ENCODE peak calls at places on chromosomes 2 and 18, in six cellular contexts. V, G, H, T, O and Q are unnamed samples.

GRCh38 chr2:120199837-120200499 is 23.2 kb downstream of the TMEM185B start:
- DNase-seq in V (no peak), G (no peak), H (no peak), T (no peak), O (no peak), Q (no peak)

GRCh38 chr2:82636411-82637020 is 1822.6 kb downstream of the SUCLG1 start:
- DNase-seq in V (no peak), G (peak; percentile 48), H (no peak), T (peak; percentile 84), O (peak; percentile 40), Q (no peak)

GRCh38 chr2:168722592-168722991 is 79.8 kb upstream of the NOSTRIN start:
- DNase-seq in V (no peak), G (peak; percentile 54), H (peak; percentile 62), T (peak; percentile 14), O (peak; percentile 23), Q (peak; percentile 47)

GRCh38 chr2:105800036-105800755 is 55.5 kb downstream of the NCK2 start:
- DNase-seq in V (no peak), G (peak; percentile 74), H (no peak), T (peak; percentile 51), O (no peak), Q (peak; percentile 63)

GRCh38 chr18:50704541-50704940 is 115.3 kb downstream of the MRO start:
- DNase-seq in V (no peak), G (peak; percentile 5), H (no peak), T (no peak), O (no peak), Q (no peak)

GRCh38 chr2:181678033-181678586 is 2.2 kb downstream of the NEUROD1 start:
- DNase-seq in V (peak; percentile 53), G (peak; percentile 86), H (peak; percentile 65), T (peak; percentile 85), O (peak; percentile 46), Q (peak; percentile 82)

GRCh38 chr2:240277073-240277806 is 136.8 kb upstream of the OTOS start:
- DNase-seq in V (no peak), G (peak; percentile 76), H (peak; percentile 21), T (peak; percentile 71), O (peak; percentile 72), Q (peak; percentile 63)

GRCh38 chr2:147204102-147204501 is 640.7 kb upstream of the ACVR2A start:
- DNase-seq in V (no peak), G (peak; percentile 76), H (no peak), T (peak; percentile 21), O (peak; percentile 46), Q (peak; percentile 72)

DNA sequence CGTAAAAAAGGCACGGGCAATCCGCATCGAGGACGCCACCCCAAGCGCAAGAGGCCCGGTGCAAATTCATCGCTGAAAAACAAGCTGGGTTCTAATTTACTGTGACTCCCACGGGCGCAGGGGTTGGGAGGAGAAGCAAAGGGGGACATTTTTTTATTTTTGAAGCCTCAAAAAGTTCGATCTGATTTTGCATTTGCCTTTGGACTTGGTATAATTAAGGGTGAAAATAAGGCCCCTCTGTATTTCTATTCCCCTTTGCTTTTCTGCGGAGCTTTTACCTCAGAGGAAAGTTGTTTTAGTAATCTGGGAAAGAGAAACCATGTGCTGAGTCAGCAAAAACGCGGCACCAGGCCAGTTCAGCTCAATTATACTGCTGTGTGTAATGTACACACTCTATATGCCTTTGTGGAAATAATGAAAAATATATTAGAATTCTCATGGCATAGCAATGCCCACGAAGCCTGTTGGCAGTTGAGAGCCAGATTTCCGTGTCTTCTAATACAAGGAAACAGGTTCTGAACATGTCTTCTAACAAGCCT is 161.8 kb upstream of the SIX2 start:
- DNase-seq in V (no peak), G (peak; percentile 70), H (no peak), T (peak; percentile 21), O (peak; percentile 19), Q (no peak)
- H3K4me3 ChIP-seq in V (no peak overlapping the region), G (peak overlapping the region; percentile 64), H (no peak overlapping the region), T (no peak overlapping the region), O (no peak overlapping the region), Q (no peak overlapping the region)

GRCh38 chr2:9256570-9257043 is 50.0 kb downstream of the ASAP2 start:
- DNase-seq in V (no peak), G (no peak), H (no peak), T (no peak), O (no peak), Q (peak; percentile 62)
- TF ChIP-seq CTCF in V (no peak), G (peak; percentile 6), H (no peak), T (no peak), O (no peak), Q (no peak)

GRCh38 chr18:49487711-49488310 is 777 bp upstream of the C18orf32 start:
- DNase-seq in V (no peak), G (no peak), H (no peak), T (no peak), O (peak; percentile 7), Q (peak; percentile 16)

GRCh38 chr18:49491857-49492693 is 5.0 kb upstream of the C18orf32 start:
- DNase-seq in V (peak; percentile 60), G (peak; percentile 100), H (peak; percentile 92), T (peak; percentile 99), O (peak; percentile 97), Q (peak; percentile 100)

GRCh38 chr18:49491534-49491856 is 4.5 kb upstream of the C18orf32 start:
- DNase-seq in V (no peak), G (no peak), H (no peak), T (no peak), O (no peak), Q (no peak)

GRCh38 chr18:49492694-49493033 is 5.6 kb upstream of the C18orf32 start:
- DNase-seq in V (no peak), G (no peak), H (no peak), T (no peak), O (no peak), Q (no peak)

DNA sequence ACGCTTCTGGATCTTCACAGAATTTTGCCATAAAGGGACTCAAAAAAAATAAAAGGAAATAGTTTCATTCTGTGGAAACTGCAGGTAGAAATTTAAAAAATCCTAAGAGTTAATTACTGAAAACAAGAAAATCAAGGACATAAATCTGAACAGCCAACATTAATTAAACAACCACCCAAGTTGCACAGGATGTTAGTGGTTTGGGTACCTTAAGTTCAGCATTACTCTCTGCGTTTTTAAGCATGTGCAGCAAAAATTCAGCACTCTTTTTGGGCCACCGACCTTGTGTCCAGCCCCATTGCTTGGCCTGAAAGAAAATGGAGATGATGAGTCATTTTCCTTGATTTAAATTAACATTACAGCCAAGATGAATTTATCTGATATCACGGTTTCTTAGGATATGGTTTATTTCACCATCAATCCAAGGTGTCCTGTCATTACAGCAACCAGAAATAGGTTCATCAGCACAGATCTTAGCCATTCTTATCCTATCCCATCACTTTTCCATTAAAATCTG is 3.3 kb upstream of the C18orf32 start:
- DNase-seq in V (no peak), G (no peak), H (no peak), T (no peak), O (no peak), Q (no peak)
- H3K4me3 ChIP-seq in V (no peak overlapping the region), G (peak overlapping the region; percentile 17), H (no peak overlapping the region), T (peak overlapping the region; percentile 99), O (peak overlapping the region; percentile 97), Q (peak overlapping the region; percentile 96)

DNA sequence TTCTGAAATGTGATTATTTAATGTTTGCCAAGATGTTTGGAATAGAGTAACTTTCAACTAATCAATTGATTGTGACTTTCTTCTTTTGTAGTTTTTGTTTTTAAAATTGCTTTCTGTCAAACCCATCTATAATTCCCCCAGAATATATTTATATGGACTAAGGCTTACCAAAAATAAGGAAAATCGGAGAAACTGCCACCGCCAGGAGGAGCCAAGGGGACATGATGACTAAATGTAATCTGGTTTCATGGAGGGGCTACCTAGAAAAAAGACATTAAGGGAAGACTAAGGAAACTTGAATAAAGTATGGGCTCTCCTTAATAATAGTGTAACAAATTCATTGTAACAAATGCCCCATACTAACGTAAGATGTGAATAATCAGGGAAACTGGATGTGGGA is 19.5 kb downstream of the BOLA3 start:
- DNase-seq in V (no peak), G (no peak), H (no peak), T (no peak), O (no peak), Q (no peak)
- TF ChIP-seq CTCF in V (no peak), G (peak; percentile 24), H (no peak), T (no peak), O (no peak), Q (peak; percentile 19)

DNA sequence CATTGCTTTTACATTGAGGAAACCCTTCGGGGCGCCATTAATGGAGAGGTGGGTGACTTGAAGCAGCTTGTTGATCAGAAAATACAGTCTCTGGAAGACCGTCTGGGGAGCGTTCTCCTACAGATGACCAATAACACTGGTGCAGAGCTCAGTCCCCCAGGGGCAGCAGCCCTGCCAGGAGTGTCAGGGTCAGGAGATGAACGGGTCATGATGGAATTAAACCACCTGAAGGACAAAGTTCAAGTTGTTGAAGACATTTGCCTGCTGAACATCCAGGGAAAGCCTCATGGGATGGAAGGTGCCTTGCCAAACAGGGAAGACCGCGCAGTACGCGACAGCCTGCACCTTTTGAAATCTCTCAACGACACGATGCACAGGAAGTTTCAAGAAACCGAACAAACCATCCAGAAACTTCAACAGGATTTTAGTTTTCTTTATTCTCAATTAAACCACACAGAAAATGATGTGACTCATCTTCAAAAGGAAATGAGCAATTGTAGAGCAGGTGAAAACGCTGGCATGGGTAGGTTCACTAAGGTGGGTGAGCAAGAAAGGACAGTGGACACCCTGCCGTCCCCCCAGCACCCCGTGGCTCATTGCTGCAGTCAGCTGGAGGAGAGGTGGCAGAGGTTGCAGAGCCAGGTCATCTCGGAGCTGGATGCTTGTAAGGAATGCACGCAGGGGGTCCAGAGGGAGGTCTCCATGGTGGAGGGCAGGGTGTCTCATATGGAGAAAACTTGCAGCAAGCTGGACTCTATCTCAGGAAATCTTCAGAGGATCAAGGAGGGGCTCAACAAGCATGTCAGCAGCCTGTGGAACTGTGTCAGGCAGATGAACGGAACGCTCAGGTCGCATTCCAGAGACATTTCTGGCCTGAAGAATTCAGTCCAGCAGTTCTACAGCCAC is 45.0 kb downstream of the EMILIN2 start:
- DNase-seq in V (no peak), G (peak; percentile 87), H (no peak), T (no peak), O (no peak), Q (no peak)
- H3K4me3 ChIP-seq in V (no peak overlapping the region), G (no peak overlapping the region), H (no peak overlapping the region), T (no peak overlapping the region), O (no peak overlapping the region), Q (no peak overlapping the region)

DNA sequence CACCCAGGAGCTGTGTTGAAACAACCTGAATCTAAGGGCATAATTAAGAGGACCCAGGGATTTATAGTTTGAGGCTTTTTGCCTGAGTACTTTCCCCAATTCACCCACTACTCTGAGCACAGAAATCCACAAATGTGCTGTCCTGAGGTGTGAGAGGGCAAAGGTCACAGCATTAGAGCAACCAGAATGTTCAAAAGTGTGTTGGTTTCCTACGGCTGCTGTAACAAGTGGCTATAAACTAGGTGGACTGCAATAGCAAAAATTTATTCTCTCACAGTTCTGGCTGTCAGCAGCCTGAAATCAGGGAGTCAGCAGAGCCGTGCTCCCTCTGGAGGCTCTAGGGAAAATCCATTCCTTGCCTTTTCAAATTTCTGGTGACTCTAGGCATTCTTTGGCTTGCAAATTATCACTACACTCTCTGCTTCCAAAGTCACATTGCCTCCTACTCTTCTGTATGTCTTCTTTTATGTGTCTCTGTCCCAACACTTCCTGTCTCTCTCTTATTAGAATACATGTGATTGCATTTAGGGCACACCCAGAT is 91.3 kb upstream of the TACR1 start:
- DNase-seq in V (no peak), G (peak; percentile 39), H (no peak), T (no peak), O (no peak), Q (peak; percentile 54)
- TF ChIP-seq CTCF in V (no peak), G (peak; percentile 61), H (peak; percentile 28), T (peak; percentile 38), O (peak; percentile 27), Q (peak; percentile 69)

GRCh38 chr2:177549171-177549570 is 156.6 kb downstream of the AGPS start:
- DNase-seq in V (no peak), G (no peak), H (no peak), T (no peak), O (no peak), Q (peak; percentile 26)
- H3K4me3 ChIP-seq in V (no peak overlapping the region), G (no peak overlapping the region), H (no peak overlapping the region), T (no peak overlapping the region), O (no peak overlapping the region), Q (no peak overlapping the region)